ENCODE peak calls at places on chromosomes 7 and 10, in nine cellular contexts. S, A, V, U, H, X, J, B and O are unnamed samples.

GRCh38 chr10:125985557-125986246 is 89.3 kb downstream of the FANK1 start:
- DNase-seq in X (no peak), B (no peak), U (no peak), A (no peak), J (no peak), V (no peak), H (no peak), S (no peak), O (no peak)

GRCh38 chr10:61974611-61975010 is 73.1 kb downstream of the ARID5B start:
- DNase-seq in V (peak), A (no peak), H (no peak), S (no peak), B (peak), J (peak), X (peak), U (peak), O (no peak)

GRCh38 chr7:40356312-40356711 is 221.5 kb downstream of the SUGCT start:
- DNase-seq in U (no peak), H (no peak), A (no peak), B (no peak), S (no peak), V (no peak), X (no peak), J (no peak), O (no peak)

GRCh38 chr7:2626498-2627117 is 5.2 kb upstream of the TTYH3 start:
- DNase-seq in V (no peak), A (no peak), U (peak), H (no peak), B (peak), X (no peak), S (no peak), J (no peak), O (no peak)

GRCh38 chr10:58666024-58666423 is 153.4 kb downstream of the BICC1 start:
- DNase-seq in J (peak), H (no peak), U (no peak), S (no peak), V (peak), A (no peak), X (no peak), B (no peak), O (peak)

GRCh38 chr7:105838273-105839141 is 37.9 kb downstream of the ATXN7L1 start:
- DNase-seq in X (peak), U (peak), H (no peak), A (no peak), V (no peak), S (peak), J (peak), B (peak), O (no peak)

GRCh38 chr10:24891823-24892222 is 60.6 kb downstream of the PRTFDC1 start:
- DNase-seq in S (no peak), A (no peak), J (peak), B (no peak), X (peak), H (peak), U (peak), V (peak), O (no peak)

GRCh38 chr7:80453699-80454340 is 58.0 kb downstream of the GNAT3 start:
- DNase-seq in V (no peak), B (no peak), H (peak), S (no peak), U (peak), A (no peak), X (no peak), J (peak), O (no peak)

GRCh38 chr10:1316107-1316805 is 260.1 kb downstream of the WDR37 start:
- DNase-seq in H (no peak), J (no peak), B (no peak), X (no peak), U (no peak), S (no peak), A (no peak), V (no peak), O (no peak)

GRCh38 chr10:96830511-96831199 is 1.4 kb upstream of the LCOR start:
- DNase-seq in J (peak), B (peak), X (no peak), V (peak), S (no peak), U (peak), H (peak), A (peak), O (peak)

GRCh38 chr7:105853931-105854419 is 22.4 kb downstream of the ATXN7L1 start:
- DNase-seq in J (no peak), X (no peak), V (no peak), S (no peak), H (no peak), B (no peak), A (no peak), U (no peak), O (no peak)

GRCh38 chr10:25483999-25484398 is 309.2 kb downstream of the GPR158 start:
- DNase-seq in H (no peak), V (no peak), B (no peak), J (no peak), A (no peak), X (no peak), S (no peak), U (no peak), O (no peak)

GRCh38 chr10:50396491-50397311 is 145.4 kb upstream of the ASAH2 start:
- DNase-seq in B (no peak), A (no peak), S (no peak), J (peak), U (no peak), X (no peak), H (no peak), V (peak), O (no peak)

GRCh38 chr10:30827531-30828120 is 198.1 kb upstream of the LYZL2 start:
- DNase-seq in B (no peak), A (no peak), V (no peak), H (no peak), U (no peak), S (no peak), J (peak), X (peak), O (no peak)

GRCh38 chr7:128931965-128932861 is 5.5 kb upstream of the IRF5 start:
- DNase-seq in U (no peak), V (no peak), X (no peak), S (no peak), H (no peak), B (no peak), A (no peak), J (no peak), O (no peak)

GRCh38 chr10:79055892-79056291 is 12.9 kb upstream of the ZMIZ1 start:
- DNase-seq in H (no peak), U (no peak), A (no peak), B (no peak), S (peak), J (no peak), X (no peak), V (no peak), O (no peak)

GRCh38 chr7:44615149-44615611 is 8.8 kb downstream of the OGDH start:
- DNase-seq in B (peak), A (no peak), J (peak), S (peak), H (no peak), X (no peak), V (no peak), U (no peak), O (no peak)

GRCh38 chr7:22633286-22633953 is 93.6 kb upstream of the IL6 start:
- DNase-seq in H (no peak), U (no peak), S (no peak), A (no peak), X (no peak), B (no peak), V (no peak), J (no peak), O (no peak)

GRCh38 chr10:11551915-11552602 is 59.4 kb downstream of the USP6NL start:
- DNase-seq in H (peak), V (peak), J (peak), S (no peak), A (no peak), B (no peak), X (peak), U (no peak), O (no peak)

GRCh38 chr7:73768661-73769480 is 1.2 kb downstream of the CLDN3 start:
- DNase-seq in X (no peak), U (no peak), J (no peak), S (no peak), V (no peak), H (no peak), B (no peak), A (no peak), O (no peak)

GRCh38 chr7:100711369-100711768 is 5.4 kb downstream of the POP7 start:
- DNase-seq in V (no peak), A (no peak), J (no peak), X (no peak), U (no peak), S (no peak), B (no peak), H (no peak), O (no peak)

GRCh38 chr10:113930482-113931057 is 76.1 kb downstream of the NHLRC2 start:
- DNase-seq in B (no peak), X (no peak), H (no peak), V (no peak), S (no peak), A (no peak), J (no peak), U (no peak), O (no peak)

GRCh38 chr10:113450046-113450445 is 102.8 kb upstream of the HABP2 start:
- DNase-seq in H (no peak), B (no peak), A (no peak), J (no peak), U (no peak), X (no peak), S (no peak), V (no peak), O (no peak)

GRCh38 chr7:4889682-4890081 is 6.2 kb upstream of the RADIL start:
- DNase-seq in S (no peak), X (no peak), B (no peak), H (no peak), A (no peak), J (no peak), U (no peak), V (no peak), O (no peak)

GRCh38 chr10:6915307-6915706 is 335.2 kb upstream of the PRKCQ start:
- DNase-seq in V (no peak), H (no peak), A (no peak), B (no peak), J (no peak), S (no peak), X (no peak), U (no peak), O (no peak)

GRCh38 chr10:74039561-74040145 is 41.7 kb downstream of the VCL start:
- DNase-seq in U (no peak), V (no peak), H (no peak), X (no peak), B (no peak), A (no peak), S (no peak), J (peak), O (no peak)

GRCh38 chr7:126690848-126691751 is 561.6 kb downstream of the GRM8 start:
- DNase-seq in J (no peak), V (no peak), A (no peak), X (no peak), U (no peak), H (no peak), B (no peak), S (no peak), O (no peak)

GRCh38 chr10:23079700-23080099 is 15.7 kb upstream of the MSRB2 start:
- DNase-seq in S (no peak), H (no peak), V (no peak), B (no peak), X (no peak), J (no peak), U (no peak), A (no peak), O (no peak)

GRCh38 chr10:49168821-49169495 is 19.2 kb downstream of the TMEM273 start:
- DNase-seq in J (no peak), A (no peak), U (no peak), X (no peak), S (no peak), B (no peak), V (no peak), H (no peak), O (no peak)

GRCh38 chr7:116138202-116138801 is 72.0 kb upstream of the TES start:
- DNase-seq in S (no peak), V (peak), U (peak), X (peak), B (no peak), A (peak), J (peak), H (peak), O (peak)

GRCh38 chr7:7221602-7222038 is 39.3 kb downstream of the C1GALT1 start:
- DNase-seq in X (peak), U (peak), H (peak), V (peak), J (peak), A (no peak), B (no peak), S (no peak), O (no peak)

GRCh38 chr10:3045471-3046209 is 21.7 kb upstream of the PFKP start:
- DNase-seq in H (no peak), J (peak), B (peak), V (peak), S (peak), U (no peak), X (no peak), A (no peak), O (no peak)

GRCh38 chr7:8133955-8134733 is 127.8 kb downstream of the ICA1 start:
- DNase-seq in B (no peak), A (peak), S (no peak), H (no peak), J (no peak), U (no peak), X (no peak), V (no peak), O (no peak)

GRCh38 chr7:29946428-29947186 is 43.0 kb downstream of the SCRN1 start:
- DNase-seq in H (peak), V (no peak), U (peak), X (no peak), B (peak), S (no peak), J (peak), A (no peak), O (no peak)

GRCh38 chr7:154841731-154842331 is 161.1 kb downstream of the PAXIP1 start:
- DNase-seq in A (no peak), B (no peak), S (no peak), H (no peak), J (no peak), V (no peak), U (peak), X (no peak), O (no peak)
- H3K4me3 ChIP-seq in A (no peak), B (no peak), S (peak), H (no peak), J (no peak), V (no peak), U (peak), X (no peak), O (no peak)

GRCh38 chr7:155418941-155419755 is 38.8 kb upstream of the EN2 start:
- DNase-seq in V (no peak), B (no peak), U (no peak), H (no peak), S (no peak), X (no peak), A (no peak), J (no peak), O (no peak)
- H3K4me3 ChIP-seq in V (no peak), B (no peak), U (no peak), H (no peak), S (no peak), X (no peak), A (no peak), J (no peak), O (no peak)

DNA sequence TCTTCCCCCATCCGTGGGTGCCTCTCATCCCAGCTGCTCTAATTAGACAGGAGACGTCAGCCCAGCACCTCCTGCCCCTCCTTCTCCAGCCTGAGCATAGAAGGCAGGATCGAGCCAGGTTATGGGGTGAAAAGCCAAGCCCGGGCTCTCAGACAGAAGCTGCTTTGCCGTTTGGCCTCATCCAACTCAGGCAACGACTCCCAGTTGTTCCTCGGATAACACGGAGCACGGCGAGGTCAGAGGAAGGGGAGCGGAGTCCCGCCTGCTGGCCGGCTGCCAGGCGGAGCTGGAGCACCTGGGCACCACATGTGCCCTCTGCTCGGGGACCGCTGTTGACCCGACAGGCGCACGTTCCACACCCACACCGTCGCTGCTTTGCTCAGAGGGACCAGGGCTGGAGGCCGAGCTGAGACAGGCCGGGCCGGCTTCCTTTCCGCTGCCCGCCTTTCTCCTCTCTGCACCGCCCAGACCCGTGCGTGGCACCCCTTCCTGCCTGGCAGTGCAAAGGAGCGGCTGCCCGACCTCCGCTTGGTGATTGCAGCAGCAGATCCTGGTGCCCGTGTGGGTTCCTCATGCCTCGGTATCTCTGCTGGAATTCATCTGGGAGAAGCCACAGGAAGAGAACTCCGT is 21.6 kb upstream of the UNCX start:
- DNase-seq in X (no peak), U (no peak), B (no peak), V (no peak), H (no peak), A (no peak), J (peak), S (no peak), O (no peak)
- H3K4me3 ChIP-seq in X (no peak), U (no peak), B (peak), V (no peak), H (no peak), A (no peak), J (no peak), S (no peak), O (no peak)

DNA sequence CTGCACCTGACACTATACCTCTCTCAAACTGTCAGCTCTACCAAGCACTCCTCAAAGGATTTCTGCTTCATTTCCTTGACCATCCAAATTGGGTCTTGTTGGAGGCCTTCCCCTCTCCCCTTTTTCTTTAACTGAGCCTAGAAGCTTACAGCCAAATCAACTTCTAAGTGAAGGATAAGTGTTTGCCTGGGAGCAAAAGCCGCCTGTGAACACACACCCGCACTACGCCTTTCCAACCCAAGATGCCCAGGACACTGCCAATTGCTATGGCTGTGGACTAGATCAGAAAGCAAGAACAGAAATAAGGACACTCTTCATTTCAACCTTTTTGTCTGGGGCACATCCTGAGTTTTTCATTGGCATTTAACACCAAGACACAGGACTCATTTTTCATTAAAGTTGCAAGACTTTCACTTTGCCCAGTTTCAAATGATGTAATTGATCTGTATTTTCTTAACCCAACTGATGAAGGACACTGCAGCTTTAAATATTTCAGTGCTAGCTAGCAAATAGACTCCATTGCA is 52.8 kb downstream of the CPEB3 start:
- DNase-seq in H (no peak), J (peak), V (no peak), X (no peak), S (no peak), U (no peak), B (no peak), A (no peak), O (no peak)
- H3K4me3 ChIP-seq in H (no peak), J (peak), V (no peak), X (no peak), S (peak), U (no peak), B (peak), A (no peak), O (no peak)

DNA sequence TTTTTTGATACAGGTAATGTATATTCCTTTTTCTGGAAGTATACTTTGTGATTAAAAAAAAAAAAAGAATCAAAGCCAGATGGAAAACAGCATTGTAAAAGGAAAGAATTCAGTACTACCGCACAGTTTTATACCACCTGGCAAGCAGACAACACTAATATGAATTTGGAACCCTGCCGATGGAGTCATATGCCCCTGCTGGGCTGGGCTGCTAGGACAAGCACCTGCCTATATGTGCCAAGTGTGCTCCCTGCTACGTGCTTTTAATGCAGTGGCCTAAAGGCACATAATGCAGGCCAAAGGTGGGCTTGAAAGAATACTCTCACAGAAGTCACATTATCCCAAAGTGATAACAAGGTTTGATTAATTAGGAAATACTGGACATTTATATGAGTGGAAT is 29.8 kb upstream of the WAC start:
- DNase-seq in X (no peak), V (no peak), A (no peak), J (peak), H (peak), S (no peak), B (no peak), U (peak), O (no peak)
- H3K4me3 ChIP-seq in X (no peak), V (no peak), A (no peak), J (no peak), H (peak), S (no peak), B (peak), U (no peak), O (no peak)

DNA sequence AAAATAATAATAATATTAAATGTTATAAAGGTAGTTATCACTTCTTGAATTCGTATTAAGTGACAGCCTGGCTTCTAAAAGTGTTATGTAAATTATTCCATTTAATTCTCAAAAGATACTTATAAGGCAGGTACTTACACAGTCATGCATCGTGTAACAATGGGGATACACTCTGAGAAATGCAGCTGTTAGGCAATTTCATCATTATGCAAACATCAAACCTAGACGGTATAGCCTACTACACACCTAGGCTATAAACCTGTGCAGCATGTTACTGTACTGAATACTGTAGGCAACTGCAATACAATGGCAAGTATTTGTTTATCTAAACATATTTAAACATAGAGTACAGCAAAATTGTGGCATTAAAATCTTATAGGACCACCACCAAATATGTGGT is 1.5 kb downstream of the IFIT1 start:
- DNase-seq in J (no peak), A (no peak), B (no peak), V (no peak), U (no peak), H (no peak), S (no peak), X (no peak), O (no peak)
- H3K4me3 ChIP-seq in J (peak), A (peak), B (peak), V (no peak), U (no peak), H (no peak), S (peak), X (peak), O (no peak)

GRCh38 chr7:152035807-152036206 is 10.3 kb downstream of the GALNT11 start:
- DNase-seq in A (no peak), U (no peak), V (no peak), X (no peak), J (no peak), S (no peak), B (no peak), H (no peak), O (no peak)
- H3K4me3 ChIP-seq in A (no peak), U (no peak), V (no peak), X (no peak), J (no peak), S (no peak), B (no peak), H (no peak), O (no peak)